ENCODE peak calls at places on chromosomes 5 and 9, in nine cellular contexts. H is GM23248; Y is GM12878; L is tibial artery; J is kidney; K is CD8-positive, alpha-beta memory T cell; G is NT2/D1; E is naive thymus-derived CD4-positive, alpha-beta T cell; M is psoas muscle. U is an unnamed sample. For H3K4me1, the result is how much of the 10 kb centered on the place peaks cover.

GRCh38 chr5:3026099-3026498 is 274.6 kb upstream of the IRX2 start:
- DNase-seq in H (no peak), Y (no peak), L (no peak), J (no peak), K (no peak), G (no peak), E (no peak), M (no peak), U (no peak)

GRCh38 chr9:121082075-121082474 is 7.3 kb downstream of the CNTRL start:
- DNase-seq in H (no peak), Y (no peak), L (no peak), J (no peak), K (no peak), G (no peak), E (no peak), M (no peak), U (no peak)

GRCh38 chr5:40682431-40683017 is 2.8 kb downstream of the PTGER4 start:
- DNase-seq in H (no peak), Y (no peak), L (no peak), J (no peak), K (no peak), G (no peak), E (no peak), M (no peak), U (no peak)

GRCh38 chr9:1129382-1129781 is 79.2 kb downstream of the DMRT2 start:
- DNase-seq in H (no peak), Y (no peak), L (no peak), J (no peak), K (no peak), G (peak), E (no peak), M (no peak), U (no peak)

GRCh38 chr9:33927694-33928093 is 110.7 kb downstream of the UBE2R2 start:
- DNase-seq in H (no peak), Y (no peak), L (no peak), J (no peak), K (no peak), G (no peak), E (no peak), M (no peak), U (no peak)

GRCh38 chr5:14463629-14464028 is 118.0 kb upstream of the OTULINL start:
- DNase-seq in H (peak), Y (no peak), L (no peak), J (no peak), K (no peak), G (no peak), E (no peak), M (no peak), U (no peak)

GRCh38 chr9:123364241-123364824 is 8.3 kb downstream of the CRB2 start:
- DNase-seq in H (peak), Y (no peak), L (no peak), J (no peak), K (no peak), G (no peak), E (no peak), M (no peak), U (no peak)

GRCh38 chr5:176578391-176578808 is 29.3 kb downstream of the CDHR2 start:
- DNase-seq in H (peak), Y (no peak), L (no peak), J (no peak), K (peak), G (peak), E (peak), M (no peak), U (peak)

GRCh38 chr5:38755171-38755570 is 90.6 kb upstream of the OSMR start:
- DNase-seq in H (peak), Y (no peak), L (no peak), J (no peak), K (no peak), G (no peak), E (no peak), M (no peak), U (no peak)

GRCh38 chr5:175696139-175696854 is 38.4 kb downstream of the HRH2 start:
- DNase-seq in H (peak), Y (peak), L (peak), J (peak), K (peak), G (peak), E (peak), M (peak), U (peak)

GRCh38 chr9:88808019-88808656 is 183.1 kb upstream of the S1PR3 start:
- DNase-seq in H (peak), Y (no peak), L (no peak), J (no peak), K (no peak), G (no peak), E (no peak), M (no peak), U (no peak)

GRCh38 chr5:65624570-65625555 is at the start of the genes SHLD3 and TRAPPC13:
- DNase-seq in H (peak), Y (peak), L (peak), J (peak), K (peak), G (peak), E (peak), M (peak), U (peak)

GRCh38 chr5:74767579-74767913 is 497 bp downstream of the NSA2 start:
- DNase-seq in H (peak), Y (no peak), L (no peak), J (no peak), K (no peak), G (no peak), E (peak), M (no peak), U (no peak)

GRCh38 chr5:81779125-81779934 is 28.4 kb upstream of the SSBP2 start:
- DNase-seq in H (peak), Y (peak), L (peak), J (peak), K (peak), G (no peak), E (no peak), M (peak), U (no peak)

GRCh38 chr5:115455241-115455640 is 89.3 kb downstream of the FEM1C start:
- DNase-seq in H (peak), Y (no peak), L (no peak), J (no peak), K (no peak), G (no peak), E (no peak), M (peak), U (no peak)
- H3K4me3 ChIP-seq in H (no peak), Y (no peak), L (no peak), J (no peak), K (no peak), G (no peak), E (no peak), M (no peak), U (no peak)

GRCh38 chr9:93463638-93464248 is 10.4 kb upstream of the FAM120AOS start:
- DNase-seq in H (no peak), Y (no peak), L (no peak), J (no peak), K (no peak), G (no peak), E (no peak), M (no peak), U (no peak)

GRCh38 chr9:93459432-93459847 is 6.1 kb upstream of the FAM120AOS start:
- DNase-seq in H (no peak), Y (no peak), L (no peak), J (no peak), K (no peak), G (no peak), E (no peak), M (no peak), U (no peak)

GRCh38 chr9:93460689-93461413 is 7.5 kb upstream of the FAM120AOS start:
- DNase-seq in H (no peak), Y (no peak), L (no peak), J (no peak), K (no peak), G (no peak), E (no peak), M (no peak), U (no peak)

GRCh38 chr9:93461414-93461743 is 8.0 kb upstream of the FAM120AOS start:
- DNase-seq in H (no peak), Y (no peak), L (no peak), J (no peak), K (no peak), G (no peak), E (no peak), M (no peak), U (no peak)

DNA sequence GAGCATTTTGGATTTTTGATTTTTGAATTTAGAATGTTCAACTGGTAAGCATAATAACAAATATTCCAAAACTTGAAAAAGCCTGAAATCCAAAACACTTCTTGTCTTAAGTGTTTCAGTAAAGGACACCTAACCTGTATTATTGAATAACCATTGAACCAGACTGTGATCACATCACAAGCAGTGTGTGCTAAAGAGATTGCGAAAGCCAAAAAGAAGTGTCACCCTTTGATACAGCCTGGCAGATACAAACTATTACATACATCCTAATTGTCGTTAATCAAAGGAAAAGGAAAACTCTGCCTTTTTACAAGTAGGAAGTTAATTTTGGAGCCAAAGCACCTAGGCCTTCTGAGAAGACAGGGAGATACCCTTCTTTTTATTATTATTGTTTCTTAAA is 8.4 kb upstream of the FAM120AOS start:
- DNase-seq in H (peak), Y (no peak), L (no peak), J (no peak), K (no peak), G (no peak), E (no peak), M (no peak), U (no peak)
- H3K4me1 ChIP-seq in H (under half), Y (under half), L (under half), J (under half), K (half or more), G (under half), E (under half), M (half or more), U (under half)

GRCh38 chr9:71767421-71768321 is 642 bp downstream of the CEMIP2 start:
- DNase-seq in H (peak), Y (no peak), L (peak), J (peak), K (no peak), G (no peak), E (peak), M (peak), U (no peak)

GRCh38 chr9:71768388-71769174 is at the start of gene CEMIP2:
- DNase-seq in H (peak), Y (no peak), L (peak), J (peak), K (peak), G (peak), E (peak), M (peak), U (no peak)

GRCh38 chr9:71764438-71764837 is 3.9 kb downstream of the CEMIP2 start:
- DNase-seq in H (no peak), Y (no peak), L (no peak), J (no peak), K (no peak), G (no peak), E (no peak), M (no peak), U (no peak)

GRCh38 chr9:71765693-71766092 is 2.6 kb downstream of the CEMIP2 start:
- DNase-seq in H (peak), Y (no peak), L (no peak), J (no peak), K (no peak), G (no peak), E (no peak), M (no peak), U (no peak)

GRCh38 chr9:71766663-71767062 is 1.6 kb downstream of the CEMIP2 start:
- DNase-seq in H (no peak), Y (peak), L (no peak), J (no peak), K (no peak), G (no peak), E (peak), M (no peak), U (no peak)
- H3K4me3 ChIP-seq in H (peak), Y (no peak), L (peak), J (peak), K (peak), G (peak), E (peak), M (peak), U (peak)

GRCh38 chr5:96007051-96007450 is 45.4 kb upstream of the ELL2 start:
- DNase-seq in H (no peak), Y (no peak), L (no peak), J (no peak), K (no peak), G (no peak), E (no peak), M (no peak), U (no peak)
- H3K4me1 ChIP-seq in H (under half), Y (under half), L (under half), J (under half), K (under half), G (under half), E (under half), M (under half), U (under half)

GRCh38 chr5:42951847-42952411 is 88.2 kb downstream of the ANXA2R start:
- DNase-seq in H (peak), Y (no peak), L (no peak), J (no peak), K (peak), G (no peak), E (peak), M (peak), U (no peak)
- H3K4me3 ChIP-seq in H (peak), Y (peak), L (peak), J (peak), K (peak), G (no peak), E (peak), M (peak), U (no peak)

GRCh38 chr5:10705736-10706135 is 55.3 kb downstream of the DAP start:
- DNase-seq in H (peak), Y (no peak), L (no peak), J (no peak), K (no peak), G (no peak), E (no peak), M (no peak), U (no peak)

GRCh38 chr5:10702911-10703491 is 58.0 kb downstream of the DAP start:
- DNase-seq in H (peak), Y (no peak), L (no peak), J (no peak), K (no peak), G (no peak), E (no peak), M (no peak), U (no peak)

GRCh38 chr5:10703676-10704075 is 57.4 kb downstream of the DAP start:
- DNase-seq in H (no peak), Y (no peak), L (no peak), J (peak), K (no peak), G (no peak), E (no peak), M (no peak), U (no peak)

GRCh38 chr5:10706326-10706725 is 54.7 kb downstream of the DAP start:
- DNase-seq in H (no peak), Y (no peak), L (no peak), J (no peak), K (no peak), G (no peak), E (no peak), M (no peak), U (no peak)

GRCh38 chr5:10704949-10705621 is 55.9 kb downstream of the DAP start:
- DNase-seq in H (peak), Y (no peak), L (no peak), J (no peak), K (no peak), G (no peak), E (no peak), M (no peak), U (no peak)
- H3K4me1 ChIP-seq in H (half or more), Y (under half), L (under half), J (under half), K (under half), G (under half), E (under half), M (under half), U (under half)

GRCh38 chr5:173326501-173326960 is 1.7 kb downstream of the STC2 start:
- DNase-seq in H (peak), Y (no peak), L (no peak), J (no peak), K (no peak), G (no peak), E (no peak), M (no peak), U (no peak)
- H3K4me3 ChIP-seq in H (peak), Y (peak), L (peak), J (no peak), K (no peak), G (peak), E (no peak), M (peak), U (peak)

GRCh38 chr9:131257266-131258025 is 18.9 kb downstream of the FAM78A start:
- DNase-seq in H (no peak), Y (no peak), L (no peak), J (no peak), K (no peak), G (no peak), E (peak), M (no peak), U (no peak)
- H3K4me1 ChIP-seq in H (under half), Y (half or more), L (under half), J (under half), K (half or more), G (under half), E (under half), M (under half), U (under half)

U was measured in iPS DF 6.9.